ENCODE peak calls at places on chromosomes 2 and 18, in ten cellular contexts. L is B cell, Z is mesothelial cell of epicardium, V is colonic mucosa, R is stromal cell of bone marrow, P is foreskin keratinocyte, G is fibroblast of lung, B is HCEC 1CT, O is GDM1, X is iris pigment epithelial cell. E is an unnamed sample.
A peak's percentile ranks its signal among the peaks of the same experiment; 100 is the strongest.

GRCh38 chr2:219184116-219184515 is 6.0 kb downstream of the RETREG2 start:
- DNase-seq in L (no peak), Z (no peak), V (peak; percentile 17), R (no peak), P (no peak), G (no peak), B (no peak), O (no peak), X (no peak), E (no peak)

GRCh38 chr18:55694291-55694690 is 106.3 kb upstream of the TCF4 start:
- DNase-seq in L (no peak), Z (no peak), V (no peak), R (no peak), P (peak; percentile 63), G (no peak), B (no peak), O (no peak), X (peak; percentile 38), E (no peak)

GRCh38 chr2:132953771-132954170 is 283.8 kb upstream of the LYPD1 start:
- DNase-seq in L (no peak), Z (no peak), V (no peak), R (no peak), P (no peak), G (no peak), B (no peak), O (no peak), X (no peak), E (no peak)

GRCh38 chr18:39604836-39605235 is 2039.2 kb upstream of the CELF4 start:
- DNase-seq in L (no peak), Z (no peak), V (no peak), R (peak; percentile 2), P (peak; percentile 22), G (peak; percentile 74), B (peak; percentile 61), O (no peak), X (peak; percentile 87), E (no peak)

GRCh38 chr2:28951910-28952805 is 28.9 kb upstream of the TOGARAM2 start:
- DNase-seq in L (no peak), Z (no peak), V (no peak), R (peak; percentile 11), P (no peak), G (peak; percentile 87), B (peak; percentile 57), O (no peak), X (peak; percentile 95), E (no peak)

GRCh38 chr18:395481-396250 is 104.8 kb downstream of the COLEC12 start:
- DNase-seq in L (no peak), Z (no peak), V (no peak), R (peak; percentile 72), P (no peak), G (peak; percentile 71), B (peak; percentile 87), O (no peak), X (peak; percentile 87), E (no peak)

GRCh38 chr2:67600472-67600871 is 203.3 kb downstream of the ETAA1 start:
- DNase-seq in L (no peak), Z (no peak), V (no peak), R (no peak), P (peak; percentile 21), G (no peak), B (no peak), O (no peak), X (peak; percentile 48), E (no peak)

GRCh38 chr2:172084734-172085459 is 410 bp upstream of the DLX1 start:
- DNase-seq in L (no peak), Z (peak; percentile 79), V (peak; percentile 80), R (peak; percentile 96), P (peak; percentile 96), G (peak; percentile 93), B (peak; percentile 97), O (peak; percentile 90), X (peak; percentile 94), E (peak; percentile 83)

GRCh38 chr2:69797836-69798465 is 31.5 kb upstream of the GMCL1 start:
- DNase-seq in L (no peak), Z (no peak), V (no peak), R (no peak), P (peak; percentile 84), G (no peak), B (no peak), O (no peak), X (peak; percentile 25), E (no peak)

GRCh38 chr2:102801098-102801718 is 39.4 kb downstream of the TMEM182 start:
- DNase-seq in L (no peak), Z (no peak), V (no peak), R (no peak), P (peak; percentile 11), G (peak; percentile 61), B (peak; percentile 22), O (no peak), X (peak; percentile 21), E (no peak)

GRCh38 chr2:184541591-184541990 is 56.7 kb upstream of the ZNF804A start:
- DNase-seq in L (no peak), Z (no peak), V (no peak), R (no peak), P (no peak), G (no peak), B (peak; percentile 36), O (no peak), X (no peak), E (no peak)

GRCh38 chr18:10726198-10727068 is 200.6 kb downstream of the NAPG start:
- DNase-seq in L (no peak), Z (no peak), V (peak; percentile 27), R (no peak), P (peak; percentile 25), G (no peak), B (no peak), O (no peak), X (no peak), E (peak; percentile 73)

GRCh38 chr18:45910405-45911023 is 56.6 kb downstream of the EPG5 start:
- DNase-seq in L (peak; percentile 58), Z (no peak), V (peak; percentile 35), R (peak; percentile 18), P (peak; percentile 17), G (peak; percentile 48), B (peak; percentile 12), O (no peak), X (peak; percentile 56), E (peak; percentile 12)

GRCh38 chr2:101745711-101746694 is 48.5 kb downstream of the MAP4K4 start:
- DNase-seq in L (no peak), Z (no peak), V (no peak), R (peak; percentile 48), P (peak; percentile 66), G (peak; percentile 52), B (peak; percentile 75), O (no peak), X (peak; percentile 84), E (no peak)

GRCh38 chr2:162365392-162365791 is 21.5 kb downstream of the GCA start:
- DNase-seq in L (no peak), Z (no peak), V (no peak), R (no peak), P (no peak), G (no peak), B (peak; percentile 54), O (no peak), X (no peak), E (no peak)

GRCh38 chr2:62344472-62344871 is 148.6 kb downstream of the B3GNT2 start:
- DNase-seq in L (no peak), Z (no peak), V (no peak), R (no peak), P (peak; percentile 58), G (no peak), B (no peak), O (no peak), X (no peak), E (peak; percentile 66)

GRCh38 chr2:158457092-158457825 is 507 bp downstream of the PKP4 start:
- DNase-seq in L (no peak), Z (peak; percentile 39), V (peak; percentile 72), R (peak; percentile 33), P (peak; percentile 72), G (peak; percentile 63), B (peak; percentile 73), O (peak; percentile 69), X (peak; percentile 77), E (peak; percentile 46)

GRCh38 chr2:48400553-48401179 is 129.3 kb upstream of the STON1 start:
- DNase-seq in L (no peak), Z (no peak), V (no peak), R (no peak), P (no peak), G (no peak), B (no peak), O (no peak), X (no peak), E (no peak)

GRCh38 chr18:52408800-52409302 is 68.9 kb downstream of the DCC start:
- DNase-seq in L (no peak), Z (no peak), V (no peak), R (no peak), P (no peak), G (no peak), B (no peak), O (no peak), X (no peak), E (no peak)

GRCh38 chr2:113755690-113756063 is 765 bp downstream of the SLC35F5 start:
- DNase-seq in L (peak; percentile 46), Z (no peak), V (peak; percentile 38), R (no peak), P (no peak), G (peak; percentile 30), B (peak; percentile 23), O (no peak), X (peak; percentile 44), E (no peak)

GRCh38 chr2:181309161-181309560 is 148.0 kb upstream of the ITGA4 start:
- DNase-seq in L (no peak), Z (no peak), V (no peak), R (no peak), P (no peak), G (no peak), B (no peak), O (no peak), X (no peak), E (no peak)

GRCh38 chr2:104658149-104658839 is 195.6 kb upstream of the POU3F3 start:
- DNase-seq in L (no peak), Z (no peak), V (no peak), R (no peak), P (peak; percentile 22), G (no peak), B (no peak), O (peak; percentile 91), X (no peak), E (no peak)

GRCh38 chr18:54558609-54559585 is 32.1 kb upstream of the DYNAP start:
- DNase-seq in L (no peak), Z (no peak), V (peak; percentile 26), R (peak; percentile 4), P (peak; percentile 5), G (peak; percentile 12), B (peak; percentile 27), O (no peak), X (peak; percentile 29), E (no peak)

GRCh38 chr2:162038676-162039075 is 35.3 kb downstream of the DPP4 start:
- DNase-seq in L (no peak), Z (no peak), V (no peak), R (no peak), P (no peak), G (no peak), B (no peak), O (no peak), X (no peak), E (no peak)

GRCh38 chr18:43526436-43527150 is 249.3 kb upstream of the SYT4 start:
- DNase-seq in L (no peak), Z (no peak), V (no peak), R (no peak), P (no peak), G (no peak), B (no peak), O (no peak), X (no peak), E (no peak)

GRCh38 chr18:45412577-45412976 is 202.7 kb upstream of the SLC14A2 start:
- DNase-seq in L (no peak), Z (no peak), V (no peak), R (no peak), P (peak; percentile 88), G (no peak), B (no peak), O (no peak), X (no peak), E (no peak)

GRCh38 chr2:13537771-13538349 is 821.1 kb downstream of the TRIB2 start:
- DNase-seq in L (no peak), Z (no peak), V (no peak), R (no peak), P (peak; percentile 10), G (no peak), B (no peak), O (no peak), X (no peak), E (no peak)

E was measured in NCI-H2029.